ENCODE peak calls at places on chromosome 13, in nine cellular contexts. W is GM23248; R is left ventricle myocardium inferior; K is activated CD4-positive, alpha-beta T cell treated with anti-CD3 and anti-CD28 coated beads for 48 hours; U is H7; I is cardiac fibroblast; N is CD4-positive, alpha-beta T cell; D is MCF 10A; X is fibroblast of the conjunctiva. O is an unnamed sample.

GRCh38 chr13:66577358-66577757 is 652.8 kb downstream of the PCDH9 start:
- DNase-seq in W (no peak), R (no peak), K (no peak), U (no peak), I (no peak), N (no peak), D (no peak), X (no peak), O (no peak)

GRCh38 chr13:98751397-98752110 is 918 bp downstream of the SLC15A1 start:
- DNase-seq in W (peak; percentile 74), R (no peak), K (no peak), U (peak; percentile 78), I (peak; percentile 38), N (no peak), D (no peak), X (no peak), O (peak; percentile 39)

GRCh38 chr13:51913421-51914136 is 51.8 kb downstream of the CCDC70 start:
- DNase-seq in W (no peak), R (no peak), K (no peak), U (peak; percentile 69), I (no peak), N (no peak), D (no peak), X (no peak), O (peak; percentile 43)

GRCh38 chr13:83716121-83716520 is 166.2 kb downstream of the SLITRK1 start:
- DNase-seq in W (no peak), R (no peak), K (no peak), U (no peak), I (no peak), N (no peak), D (no peak), X (no peak), O (no peak)

GRCh38 chr13:99655351-99656091 is 154.2 kb downstream of the TM9SF2 start:
- DNase-seq in W (peak; percentile 89), R (no peak), K (peak; percentile 69), U (no peak), I (peak; percentile 74), N (peak; percentile 11), D (peak; percentile 87), X (no peak), O (no peak)

GRCh38 chr13:86933676-86934075 is 737.5 kb upstream of the SLITRK5 start:
- DNase-seq in W (no peak), R (no peak), K (no peak), U (peak; percentile 8), I (no peak), N (no peak), D (no peak), X (no peak), O (peak; percentile 12)

GRCh38 chr13:25771208-25771607 is 280.6 kb downstream of the SHISA2 start:
- DNase-seq in W (no peak), R (no peak), K (no peak), U (no peak), I (no peak), N (no peak), D (no peak), X (no peak), O (no peak)

GRCh38 chr13:53336441-53337160 is 308.0 kb downstream of the OLFM4 start:
- DNase-seq in W (no peak), R (no peak), K (no peak), U (no peak), I (no peak), N (no peak), D (no peak), X (no peak), O (no peak)

GRCh38 chr13:102870677-102871415 is 25.0 kb downstream of the ERCC5 start:
- DNase-seq in W (peak; percentile 77), R (peak; percentile 37), K (peak; percentile 61), U (peak; percentile 85), I (peak; percentile 73), N (peak; percentile 28), D (peak; percentile 54), X (peak; percentile 47), O (peak; percentile 82)

GRCh38 chr13:24511019-24511823 is 1.4 kb downstream of the PARP4 start:
- DNase-seq in W (peak; percentile 92), R (no peak), K (peak; percentile 84), U (peak; percentile 38), I (peak; percentile 91), N (peak; percentile 25), D (peak; percentile 92), X (peak; percentile 43), O (no peak)

GRCh38 chr13:20749377-20749776 is 24.4 kb downstream of the EEF1AKMT1 start:
- DNase-seq in W (no peak), R (no peak), K (no peak), U (no peak), I (no peak), N (no peak), D (no peak), X (no peak), O (no peak)

GRCh38 chr13:63206431-63206830 is 1790.8 kb upstream of the PCDH20 start:
- DNase-seq in W (no peak), R (no peak), K (no peak), U (no peak), I (peak; percentile 28), N (no peak), D (no peak), X (no peak), O (no peak)

GRCh38 chr13:57629391-57629804 is 2.1 kb upstream of the PCDH17 start:
- DNase-seq in W (peak; percentile 14), R (no peak), K (peak; percentile 2), U (peak; percentile 25), I (no peak), N (no peak), D (no peak), X (no peak), O (peak; percentile 11)

GRCh38 chr13:45198924-45199323 is 1.9 kb downstream of the KCTD4 start:
- DNase-seq in W (no peak), R (no peak), K (no peak), U (no peak), I (peak; percentile 39), N (no peak), D (no peak), X (no peak), O (no peak)

GRCh38 chr13:101332583-101332982 is 83.7 kb downstream of the NALCN start:
- DNase-seq in W (no peak), R (no peak), K (no peak), U (no peak), I (no peak), N (no peak), D (no peak), X (no peak), O (no peak)

GRCh38 chr13:101181076-101181685 is 235.1 kb downstream of the NALCN start:
- DNase-seq in W (no peak), R (no peak), K (no peak), U (no peak), I (no peak), N (no peak), D (peak; percentile 6), X (no peak), O (no peak)

GRCh38 chr13:113413178-113413897 is 40.0 kb downstream of the ADPRHL1 start:
- DNase-seq in W (no peak), R (no peak), K (no peak), U (peak; percentile 71), I (no peak), N (no peak), D (no peak), X (no peak), O (no peak)

GRCh38 chr13:48862572-48862971 is 113.1 kb upstream of the FNDC3A start:
- DNase-seq in W (no peak), R (no peak), K (no peak), U (no peak), I (peak; percentile 21), N (no peak), D (peak; percentile 12), X (no peak), O (no peak)

GRCh38 chr13:30880151-30880551 is 25.9 kb upstream of the MEDAG start:
- DNase-seq in W (peak; percentile 87), R (no peak), K (no peak), U (no peak), I (peak; percentile 64), N (no peak), D (no peak), X (peak; percentile 29), O (no peak)

GRCh38 chr13:25977671-25978070 is 74.1 kb downstream of the SHISA2 start:
- DNase-seq in W (no peak), R (no peak), K (no peak), U (no peak), I (no peak), N (no peak), D (no peak), X (no peak), O (no peak)

GRCh38 chr13:90545070-90545840 is 802.2 kb upstream of the MIR17HG start:
- DNase-seq in W (peak; percentile 8), R (no peak), K (no peak), U (no peak), I (peak; percentile 32), N (no peak), D (peak; percentile 23), X (no peak), O (peak; percentile 14)

GRCh38 chr13:42832341-42833153 is 51.2 kb downstream of the FAM216B start:
- DNase-seq in W (peak; percentile 94), R (no peak), K (no peak), U (no peak), I (peak; percentile 97), N (no peak), D (peak; percentile 76), X (peak; percentile 89), O (peak; percentile 90)